ENCODE peak calls at places on chromosomes 6 and 20, in nine cellular contexts. Z is AG10803, A is fibroblast of lung, P is pancreas, Q is SK-N-SH, S is colonic mucosa, O is left lung, C is neural progenitor cell, F is brain microvascular endothelial cell. T is an unnamed sample.

GRCh38 chr6:28474441-28475219 is 31.3 kb upstream of the ZSCAN23 start:
- DNase-seq in Z (peak), A (peak), P (no peak), Q (peak), S (peak), O (no peak), C (peak), F (peak), T (no peak)

GRCh38 chr20:44810391-44811149 is at the start of gene RIMS4:
- DNase-seq in Z (no peak), A (no peak), P (no peak), Q (peak), S (no peak), O (no peak), C (peak), F (no peak), T (peak)

GRCh38 chr6:165861226-165861625 is 198.2 kb upstream of the PDE10A start:
- DNase-seq in Z (no peak), A (no peak), P (no peak), Q (no peak), S (no peak), O (no peak), C (no peak), F (no peak), T (no peak)

GRCh38 chr20:1567392-1568165 is 10.1 kb upstream of the SIRPD start:
- DNase-seq in Z (peak), A (peak), P (no peak), Q (no peak), S (no peak), O (no peak), C (no peak), F (peak), T (no peak)

GRCh38 chr6:3157151-3157933 is at the start of gene TUBB2A:
- DNase-seq in Z (peak), A (peak), P (peak), Q (peak), S (peak), O (peak), C (peak), F (peak), T (peak)

GRCh38 chr20:34907616-34908469 is 31.4 kb downstream of the ACSS2 start:
- DNase-seq in Z (peak), A (peak), P (no peak), Q (peak), S (peak), O (peak), C (peak), F (peak), T (peak)

GRCh38 chr20:50521221-50521642 is 11.0 kb downstream of the PTPN1 start:
- DNase-seq in Z (peak), A (no peak), P (no peak), Q (peak), S (no peak), O (no peak), C (no peak), F (no peak), T (no peak)

GRCh38 chr6:169169375-169169774 is 84.3 kb downstream of the THBS2 start:
- DNase-seq in Z (peak), A (no peak), P (no peak), Q (no peak), S (no peak), O (no peak), C (no peak), F (no peak), T (no peak)

GRCh38 chr6:149852180-149852579 is 12.0 kb downstream of the LRP11 start:
- DNase-seq in Z (peak), A (peak), P (no peak), Q (no peak), S (no peak), O (peak), C (no peak), F (peak), T (peak)

DNA sequence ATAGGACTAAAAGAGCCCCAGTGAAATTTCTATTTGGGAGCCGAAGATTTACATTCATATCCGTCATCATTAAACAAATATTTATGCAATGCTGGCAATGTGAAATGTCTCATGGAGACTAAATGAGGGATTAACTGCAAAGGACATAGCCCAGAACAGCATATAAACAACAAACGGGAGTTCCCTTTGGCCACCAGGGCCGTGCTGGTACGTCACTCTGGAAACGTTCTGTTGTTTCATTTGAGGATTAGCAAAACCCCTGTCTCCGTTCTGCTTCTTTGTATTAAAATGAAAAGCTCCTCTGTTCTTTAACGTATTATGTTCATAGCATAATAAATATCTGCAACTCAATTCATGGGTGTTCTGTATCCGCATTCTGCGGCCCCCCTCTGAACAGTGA is 90.3 kb upstream of the TNFAIP3 start:
- DNase-seq in Z (no peak), A (no peak), P (no peak), Q (no peak), S (no peak), O (no peak), C (no peak), F (peak), T (no peak)
- TF ChIP-seq CTCF in Z (peak), A (peak), P (no peak), Q (no peak), S (no peak), O (no peak), C (no peak), F (peak), T (no peak)

GRCh38 chr6:170278743-170279094 is 12.2 kb downstream of the DLL1 start:
- DNase-seq in Z (no peak), A (no peak), P (no peak), Q (no peak), S (no peak), O (no peak), C (no peak), F (no peak), T (no peak)

GRCh38 chr6:170281331-170282292 is 9.3 kb downstream of the DLL1 start:
- DNase-seq in Z (no peak), A (no peak), P (no peak), Q (no peak), S (no peak), O (no peak), C (no peak), F (no peak), T (no peak)

GRCh38 chr6:170279426-170279825 is 11.5 kb downstream of the DLL1 start:
- DNase-seq in Z (no peak), A (no peak), P (no peak), Q (no peak), S (no peak), O (no peak), C (no peak), F (no peak), T (no peak)

GRCh38 chr6:170279977-170280688 is 10.7 kb downstream of the DLL1 start:
- DNase-seq in Z (peak), A (no peak), P (peak), Q (peak), S (peak), O (peak), C (no peak), F (no peak), T (peak)

DNA sequence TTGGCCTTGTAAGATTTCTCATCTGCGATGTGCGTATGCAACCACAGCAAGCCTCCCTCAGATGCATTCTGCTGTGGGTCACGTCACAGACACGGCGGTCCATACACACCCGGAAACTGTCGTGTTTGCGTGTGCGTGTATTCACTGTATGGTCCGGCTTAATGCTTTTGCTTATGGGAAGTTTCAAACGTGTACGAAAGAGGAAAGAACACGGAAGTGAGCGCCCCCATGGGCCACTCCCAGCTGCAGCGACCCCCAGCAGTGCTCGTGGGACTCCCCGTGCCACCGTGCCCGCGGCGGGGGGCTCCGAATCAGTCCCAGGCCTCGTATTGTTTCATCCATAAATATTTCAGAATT is 10.2 kb downstream of the DLL1 start:
- DNase-seq in Z (no peak), A (no peak), P (no peak), Q (no peak), S (no peak), O (no peak), C (no peak), F (no peak), T (no peak)
- H3K4me3 ChIP-seq in Z (peak), A (peak), P (peak), Q (peak), S (peak), O (peak), C (no peak), F (peak), T (no peak)

DNA sequence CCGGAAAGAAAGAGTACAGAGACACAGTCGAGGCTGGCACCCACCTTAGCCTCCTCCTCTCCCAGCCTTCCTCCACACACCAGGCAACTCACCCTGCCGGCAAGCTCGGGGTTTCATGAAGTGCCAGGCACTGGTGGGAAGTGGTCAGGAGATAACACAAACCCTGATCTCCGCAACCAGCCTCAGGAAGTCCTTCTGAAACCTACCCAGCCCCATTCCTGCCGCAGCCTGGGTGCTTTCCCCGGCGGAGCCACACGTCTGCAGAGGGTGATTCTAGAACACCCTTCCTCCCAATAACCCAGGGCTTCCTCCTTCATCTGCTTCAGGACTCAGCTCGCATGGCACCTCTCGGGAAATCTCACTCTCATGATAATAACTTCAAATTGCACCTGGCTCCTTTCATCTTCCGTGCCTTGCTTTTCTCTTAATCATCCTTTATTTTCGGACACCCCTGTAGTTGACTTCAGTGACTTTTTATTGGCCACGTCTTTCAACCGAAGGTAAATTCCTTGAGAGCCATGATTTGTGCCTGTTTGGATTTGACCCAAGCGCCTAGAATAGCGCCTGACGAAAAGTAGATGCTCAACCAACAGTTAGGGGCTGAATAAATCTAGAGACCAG is 8.7 kb upstream of the HLA-E start:
- DNase-seq in Z (no peak), A (no peak), P (no peak), Q (no peak), S (no peak), O (no peak), C (no peak), F (no peak), T (no peak)
- TF ChIP-seq CTCF in Z (no peak), A (no peak), P (no peak), Q (no peak), S (no peak), O (no peak), C (no peak), F (no peak), T (no peak)

GRCh38 chr6:79869184-79869583 is 78.2 kb downstream of the ELOVL4 start:
- DNase-seq in Z (no peak), A (no peak), P (no peak), Q (no peak), S (no peak), O (no peak), C (no peak), F (no peak), T (no peak)

GRCh38 chr6:79868098-79868722 is 79.1 kb downstream of the ELOVL4 start:
- DNase-seq in Z (peak), A (peak), P (no peak), Q (peak), S (peak), O (no peak), C (peak), F (peak), T (peak)

GRCh38 chr6:79872303-79872702 is 75.0 kb downstream of the ELOVL4 start:
- DNase-seq in Z (no peak), A (no peak), P (no peak), Q (no peak), S (no peak), O (no peak), C (no peak), F (no peak), T (no peak)

GRCh38 chr6:79872986-79873385 is 74.4 kb downstream of the ELOVL4 start:
- DNase-seq in Z (peak), A (peak), P (no peak), Q (no peak), S (no peak), O (no peak), C (no peak), F (peak), T (no peak)

DNA sequence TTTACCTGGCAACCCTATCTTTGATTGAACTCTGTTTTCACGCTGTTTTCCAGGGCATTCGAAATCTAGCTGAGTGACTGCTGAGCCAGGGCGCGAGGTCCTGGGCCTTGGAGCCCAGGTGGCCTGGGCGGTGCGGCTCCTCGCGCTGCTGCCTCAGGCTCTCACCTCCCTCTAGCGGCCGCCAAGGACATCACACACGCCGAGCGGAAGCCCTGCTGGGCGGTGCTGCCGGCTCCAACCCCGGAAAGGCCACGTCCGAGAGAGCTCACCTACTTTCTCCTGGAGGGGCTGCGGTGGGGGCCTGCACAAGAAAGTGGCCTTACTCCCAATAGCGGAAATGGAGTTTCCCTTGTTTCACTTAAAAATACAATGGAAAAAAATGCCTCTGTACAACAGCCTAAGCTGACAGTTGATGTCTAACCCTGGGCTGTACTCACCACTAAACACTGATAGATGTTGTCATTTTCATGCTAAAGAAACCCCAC is 77.7 kb downstream of the ELOVL4 start:
- DNase-seq in Z (peak), A (peak), P (peak), Q (peak), S (peak), O (peak), C (peak), F (peak), T (peak)
- H3K4me3 ChIP-seq in Z (peak), A (peak), P (peak), Q (peak), S (peak), O (no peak), C (no peak), F (peak), T (no peak)

GRCh38 chr6:12163744-12164507 is 126.2 kb upstream of the EDN1 start:
- DNase-seq in Z (no peak), A (no peak), P (no peak), Q (no peak), S (no peak), O (no peak), C (no peak), F (no peak), T (no peak)

GRCh38 chr6:12162203-12162602 is 128.0 kb upstream of the EDN1 start:
- DNase-seq in Z (no peak), A (no peak), P (no peak), Q (no peak), S (no peak), O (no peak), C (no peak), F (no peak), T (no peak)

GRCh38 chr6:12160350-12160749 is 129.8 kb upstream of the EDN1 start:
- DNase-seq in Z (peak), A (peak), P (no peak), Q (no peak), S (no peak), O (no peak), C (no peak), F (peak), T (no peak)

GRCh38 chr6:12163149-12163548 is 127.0 kb upstream of the EDN1 start:
- DNase-seq in Z (no peak), A (no peak), P (no peak), Q (no peak), S (no peak), O (no peak), C (no peak), F (no peak), T (no peak)

GRCh38 chr6:12158686-12159415 is 131.3 kb upstream of the EDN1 start:
- DNase-seq in Z (no peak), A (no peak), P (no peak), Q (no peak), S (no peak), O (no peak), C (no peak), F (no peak), T (no peak)
- TF ChIP-seq CTCF in Z (peak), A (no peak), P (no peak), Q (no peak), S (no peak), O (no peak), C (no peak), F (peak), T (no peak)

GRCh38 chr6:36597775-36598174 is 3.6 kb downstream of the SRSF3 start:
- DNase-seq in Z (no peak), A (no peak), P (no peak), Q (no peak), S (no peak), O (peak), C (no peak), F (no peak), T (no peak)
- H3K4me3 ChIP-seq in Z (peak), A (peak), P (peak), Q (peak), S (peak), O (peak), C (peak), F (peak), T (no peak)

DNA sequence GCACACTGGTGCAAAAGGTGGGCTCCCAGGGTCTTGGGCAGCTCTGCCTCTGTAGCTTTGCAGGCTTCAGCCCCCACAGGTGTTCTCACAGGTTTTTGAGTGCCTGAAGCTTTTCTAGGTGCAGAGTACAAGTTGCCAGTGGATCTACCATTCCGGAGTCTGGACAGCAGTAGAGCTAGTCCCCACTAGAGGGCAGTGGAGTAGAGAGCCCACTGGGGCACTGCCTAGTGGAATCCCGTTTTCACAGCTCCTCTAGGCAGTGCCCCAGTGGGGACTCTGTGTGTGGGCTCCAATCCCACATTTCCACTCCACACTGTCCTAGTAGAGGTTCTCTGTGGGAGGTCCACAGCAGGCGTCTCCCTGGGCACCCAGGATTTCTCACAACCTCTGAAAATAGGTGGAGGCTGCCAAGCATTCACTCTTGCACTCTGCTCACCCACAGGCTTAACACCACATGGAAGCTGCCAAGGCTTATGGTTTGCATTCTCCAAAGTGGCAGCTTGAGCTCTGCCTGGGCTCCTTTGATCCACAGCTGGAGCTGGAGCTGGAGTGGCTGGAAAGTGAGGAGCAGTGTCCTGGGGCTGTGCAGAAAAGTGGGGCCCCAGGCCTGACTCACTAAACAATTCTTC is 86.3 kb upstream of the PROKR2 start:
- DNase-seq in Z (peak), A (no peak), P (no peak), Q (no peak), S (peak), O (no peak), C (peak), F (peak), T (no peak)
- TF ChIP-seq CTCF in Z (peak), A (peak), P (no peak), Q (peak), S (peak), O (no peak), C (peak), F (peak), T (no peak)

GRCh38 chr20:62578294-62578897 is 63.9 kb upstream of the SLCO4A1 start:
- DNase-seq in Z (no peak), A (no peak), P (no peak), Q (peak), S (no peak), O (no peak), C (no peak), F (no peak), T (no peak)
- H3K4me3 ChIP-seq in Z (no peak), A (no peak), P (no peak), Q (no peak), S (no peak), O (no peak), C (no peak), F (no peak), T (no peak)

DNA sequence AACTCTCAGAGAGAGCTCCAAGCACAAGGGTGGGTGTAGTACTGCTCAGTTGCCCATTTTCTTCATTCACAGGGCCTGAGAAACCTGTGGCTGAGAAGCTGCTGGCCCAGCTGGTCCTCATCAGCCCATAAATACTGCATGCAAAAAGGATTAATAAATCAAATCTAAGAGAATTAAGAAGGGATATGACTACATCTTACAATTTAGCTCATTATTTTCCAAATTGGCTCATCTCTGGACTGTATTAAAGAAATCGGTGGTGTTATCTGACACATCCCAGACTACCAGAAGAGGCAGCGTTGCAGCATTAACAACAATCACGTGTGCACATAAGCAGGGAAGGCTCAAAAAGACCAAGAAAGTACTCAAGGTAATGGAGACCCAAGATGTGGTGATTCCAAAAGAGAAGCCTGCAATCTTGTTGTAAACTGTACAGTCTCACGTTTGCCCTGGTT is 90.7 kb downstream of the CD24 start:
- DNase-seq in Z (no peak), A (no peak), P (no peak), Q (peak), S (no peak), O (no peak), C (peak), F (no peak), T (no peak)
- TF ChIP-seq CTCF in Z (no peak), A (no peak), P (no peak), Q (no peak), S (no peak), O (no peak), C (peak), F (no peak), T (no peak)